ENCODE peak calls at places on chromosomes 12 and 14, in five cellular contexts. D is cardiac fibroblast, M is IMR-90, U is uterus, L is AG10803. X is an unnamed sample.

GRCh38 chr12:44717612-44718011 is 158.5 kb downstream of the NELL2 start:
- DNase-seq in D (no peak), M (no peak), U (no peak), L (no peak), X (no peak)

GRCh38 chr12:8446642-8447547 is 8.9 kb upstream of the CLEC6A start:
- DNase-seq in D (no peak), M (no peak), U (no peak), L (no peak), X (no peak)

GRCh38 chr14:104405566-104406226 is 173.9 kb upstream of the C14orf180 start:
- DNase-seq in D (no peak), M (no peak), U (no peak), L (no peak), X (no peak)

GRCh38 chr12:30614031-30614430 is 81.6 kb downstream of the IPO8 start:
- DNase-seq in D (no peak), M (no peak), U (no peak), L (no peak), X (no peak)

GRCh38 chr14:102817942-102818940 is 41.0 kb downstream of the TRAF3 start:
- DNase-seq in D (peak), M (peak), U (no peak), L (peak), X (no peak)

GRCh38 chr12:49791156-49791555 is 37.1 kb downstream of the NCKAP5L start:
- DNase-seq in D (no peak), M (no peak), U (no peak), L (no peak), X (no peak)

GRCh38 chr12:38998887-38999482 is 93.6 kb upstream of the CPNE8 start:
- DNase-seq in D (no peak), M (no peak), U (no peak), L (no peak), X (no peak)

GRCh38 chr12:54389536-54390175 is 5.1 kb upstream of the ZNF385A start:
- DNase-seq in D (no peak), M (no peak), U (no peak), L (no peak), X (no peak)

GRCh38 chr12:67698711-67699603 is 50.4 kb downstream of the DYRK2 start:
- DNase-seq in D (peak), M (peak), U (no peak), L (peak), X (no peak)

GRCh38 chr12:120007272-120007671 is 18.2 kb downstream of the BICDL1 start:
- DNase-seq in D (no peak), M (no peak), U (no peak), L (no peak), X (peak)

GRCh38 chr12:54371328-54372112 is 7.2 kb upstream of the GPR84 start:
- DNase-seq in D (no peak), M (no peak), U (peak), L (peak), X (no peak)

GRCh38 chr12:99334737-99335136 is 312.8 kb upstream of the GARIN6 start:
- DNase-seq in D (no peak), M (no peak), U (no peak), L (no peak), X (no peak)

GRCh38 chr12:77087427-77087826 is 22.1 kb upstream of the E2F7 start:
- DNase-seq in D (peak), M (peak), U (no peak), L (peak), X (no peak)

GRCh38 chr12:32455607-32456063 is 56.3 kb downstream of the FGD4 start:
- DNase-seq in D (peak), M (peak), U (no peak), L (peak), X (peak)

GRCh38 chr14:92987713-92988510 is 65.0 kb downstream of the CHGA start:
- DNase-seq in D (no peak), M (no peak), U (no peak), L (no peak), X (no peak)

GRCh38 chr12:27331299-27331926 is 1.2 kb upstream of the BMAL2 start:
- DNase-seq in D (peak), M (peak), U (no peak), L (peak), X (no peak)

GRCh38 chr12:122081697-122082221 is 3.2 kb downstream of the MLXIP start:
- DNase-seq in D (peak), M (peak), U (peak), L (peak), X (peak)

GRCh38 chr12:79555006-79555925 is 135.5 kb downstream of the PAWR start:
- DNase-seq in D (peak), M (peak), U (no peak), L (peak), X (no peak)

GRCh38 chr12:108657130-108657745 is 23.5 kb upstream of the SELPLG start:
- DNase-seq in D (no peak), M (no peak), U (no peak), L (no peak), X (no peak)

GRCh38 chr14:34874386-34875030 is 652 bp downstream of the BAZ1A start:
- DNase-seq in D (peak), M (peak), U (peak), L (peak), X (peak)

GRCh38 chr12:121799175-121799841 is 4.5 kb upstream of the SETD1B start:
- DNase-seq in D (peak), M (peak), U (peak), L (peak), X (no peak)

DNA sequence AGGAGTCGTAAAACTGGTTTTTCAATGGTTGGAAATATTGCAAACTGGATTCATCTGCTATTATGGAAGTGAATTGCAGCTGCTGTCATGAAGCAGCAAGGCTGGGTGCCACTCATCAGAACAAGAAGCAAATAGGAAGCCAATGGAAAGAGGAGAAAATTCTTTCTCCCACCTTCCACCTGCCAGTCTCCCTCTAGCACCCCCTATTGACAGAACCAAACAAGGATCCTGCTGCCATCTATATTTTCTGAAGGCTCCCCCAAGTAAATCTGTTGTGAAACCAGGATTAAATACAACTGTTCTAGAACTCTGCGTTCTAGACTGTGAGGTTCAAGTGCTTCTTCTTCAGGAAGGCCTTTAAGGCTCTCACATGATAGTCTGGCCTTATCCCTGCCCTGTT is 286.6 kb downstream of the AACS start:
- DNase-seq in D (no peak), M (no peak), U (no peak), L (no peak), X (no peak)
- TF ChIP-seq CTCF in D (no peak), M (no peak), U (no peak), L (no peak), X (no peak)

DNA sequence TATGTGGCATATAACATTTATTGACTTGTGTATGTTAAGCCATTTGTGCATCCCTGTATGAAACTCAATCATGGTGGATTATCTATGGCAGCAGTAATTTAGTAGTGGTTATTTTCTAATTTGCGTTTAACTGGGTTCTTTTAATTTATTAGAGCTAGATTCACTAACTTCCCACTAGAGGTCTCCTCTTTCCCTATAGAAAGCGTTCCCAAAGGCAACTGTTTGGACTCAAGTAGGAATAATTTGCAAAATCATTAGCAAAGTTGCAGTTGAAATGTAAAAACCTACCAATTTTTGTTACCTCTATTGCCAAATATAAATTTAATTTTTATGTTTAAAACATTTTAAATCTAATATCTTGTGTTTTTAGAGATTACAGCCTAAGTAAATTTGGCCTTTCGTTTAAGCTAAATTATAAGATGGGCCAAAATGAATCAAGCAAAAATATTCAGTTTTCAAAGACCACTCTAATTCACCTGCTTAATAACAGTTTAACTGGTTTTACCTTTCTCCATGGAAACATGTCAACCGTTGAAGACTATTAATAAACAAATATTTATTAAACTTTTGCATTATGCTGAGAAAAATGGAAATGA is 6.0 kb downstream of the DMAC2L start:
- DNase-seq in D (peak), M (peak), U (no peak), L (peak), X (no peak)
- TF ChIP-seq CTCF in D (peak), M (peak), U (peak), L (peak), X (peak)

DNA sequence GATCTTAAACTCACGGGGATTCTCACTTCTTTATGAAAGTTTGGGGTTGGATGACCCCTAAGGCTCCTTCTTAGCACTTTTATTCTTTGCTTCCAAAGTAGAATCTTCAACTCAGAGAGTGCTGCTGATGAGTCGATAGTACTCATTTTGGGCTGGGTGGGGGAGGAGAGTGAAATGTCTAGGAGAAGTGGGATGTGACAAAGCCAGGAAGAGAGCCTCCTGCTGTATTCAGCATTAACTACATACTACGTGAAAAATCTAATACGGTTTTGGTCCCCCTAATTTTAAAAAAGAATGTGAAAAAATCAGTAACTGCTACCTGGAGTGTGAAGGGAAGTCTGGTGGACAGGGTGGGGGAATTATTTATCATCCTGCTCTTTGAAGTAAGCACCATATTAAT is 148.3 kb downstream of the SAMD4A start:
- DNase-seq in D (peak), M (peak), U (no peak), L (peak), X (no peak)
- TF ChIP-seq CTCF in D (peak), M (peak), U (no peak), L (peak), X (no peak)

GRCh38 chr12:113056631-113057488 is at the start of gene DTX1:
- DNase-seq in D (no peak), M (no peak), U (no peak), L (no peak), X (no peak)
- TF ChIP-seq CTCF in D (no peak), M (no peak), U (no peak), L (no peak), X (no peak)

GRCh38 chr12:56585098-56585497 is 45.0 kb downstream of the BAZ2A start:
- DNase-seq in D (no peak), M (no peak), U (no peak), L (no peak), X (no peak)

GRCh38 chr12:56581418-56582145 is 48.5 kb downstream of the BAZ2A start:
- DNase-seq in D (peak), M (peak), U (no peak), L (no peak), X (no peak)
- TF ChIP-seq CTCF in D (no peak), M (no peak), U (no peak), L (no peak), X (no peak)

DNA sequence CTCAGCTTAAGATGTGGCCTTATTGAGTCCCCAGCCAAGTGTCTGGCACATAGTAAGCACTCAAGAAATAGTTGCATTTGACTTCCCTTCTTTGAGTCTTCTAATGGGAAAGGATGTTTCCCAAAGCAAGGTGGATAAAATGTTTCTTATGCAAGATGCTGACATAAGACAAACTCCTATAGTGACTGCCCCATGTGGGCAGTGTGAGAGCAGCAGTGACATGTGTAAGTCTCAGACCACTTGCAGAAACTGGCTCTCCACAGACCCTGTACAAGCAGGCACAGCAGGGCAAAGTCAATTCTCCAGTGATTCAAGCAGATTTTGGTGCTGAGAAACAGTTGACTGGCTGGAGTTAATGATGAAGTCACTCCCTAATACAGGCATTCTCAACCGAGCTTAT is 255.3 kb downstream of the ANO2 start:
- DNase-seq in D (no peak), M (no peak), U (no peak), L (no peak), X (no peak)
- TF ChIP-seq CTCF in D (no peak), M (no peak), U (no peak), L (peak), X (no peak)